ENCODE peak calls at places on chromosomes 1 and 21, in five cellular contexts. E, U, M, W and O are unnamed samples.

GRCh38 chr21:40732998-40733397 is 114.0 kb downstream of the DSCAM start:
- DNase-seq in E (no peak), U (no peak), M (no peak), W (no peak), O (no peak)

GRCh38 chr1:37161171-37161570 is 126.9 kb upstream of the GRIK3 start:
- DNase-seq in E (no peak), U (no peak), M (no peak), W (no peak), O (no peak)

GRCh38 chr1:186605762-186606350 is 74.4 kb downstream of the PTGS2 start:
- DNase-seq in E (no peak), U (no peak), M (no peak), W (no peak), O (peak)

GRCh38 chr1:64733576-64734288 is 11.1 kb upstream of the RAVER2 start:
- DNase-seq in E (no peak), U (no peak), M (no peak), W (no peak), O (no peak)

GRCh38 chr1:36643391-36644270 is 160.9 kb upstream of the CSF3R start:
- DNase-seq in E (no peak), U (no peak), M (no peak), W (no peak), O (no peak)

GRCh38 chr1:156385534-156386031 is 16.6 kb downstream of the RHBG start:
- DNase-seq in E (peak), U (peak), M (peak), W (peak), O (peak)

GRCh38 chr1:233912447-233912846 is 8.0 kb downstream of the SLC35F3 start:
- DNase-seq in E (no peak), U (no peak), M (no peak), W (no peak), O (no peak)

GRCh38 chr1:161388639-161389038 is 21.0 kb upstream of the CFAP126 start:
- DNase-seq in E (no peak), U (no peak), M (no peak), W (no peak), O (no peak)

GRCh38 chr21:41815652-41816582 is 49.1 kb upstream of the RIPK4 start:
- DNase-seq in E (no peak), U (no peak), M (no peak), W (no peak), O (no peak)

GRCh38 chr1:64133036-64133435 is 70.4 kb upstream of the UBE2U start:
- DNase-seq in E (no peak), U (peak), M (no peak), W (no peak), O (peak)

GRCh38 chr1:2214541-2215241 is 13.4 kb upstream of the SKI start:
- DNase-seq in E (no peak), U (no peak), M (no peak), W (no peak), O (no peak)